ENCODE peak calls at places on chromosomes 6 and 20, in ten cellular contexts. E is RPMI8226; D is stimulated activated CD4-positive, alpha-beta T cell treated with anti-CD3 and anti-CD28 coated beads, TNF-alpha, amount 100 ng/mL, for 4 hours; U is GM13976; S is effector memory CD8-positive, alpha-beta T cell; M is activated CD4-positive, alpha-beta T cell treated with anti-CD3 and anti-CD28 coated beads for 36 hours; I is activated T-cell treated with anti-CD3 and anti-CD28 coated beads, Interleukin-2, amount 50 U/mL, for 72 hours; F is iPS-NIHi11; W is Caki2; X is EL. L is an unnamed sample.
A peak's percentile ranks its signal among the peaks of the same experiment; 100 is the strongest.

GRCh38 chr6:155247618-155248017 is 16.2 kb upstream of the CLDN20 start:
- DNase-seq in E (no peak), D (no peak), U (no peak), S (no peak), M (no peak), I (no peak), F (peak; percentile 52), W (no peak), X (peak; percentile 83), L (no peak)

GRCh38 chr6:8082954-8083858 is 19.0 kb upstream of the BLOC1S5 start:
- DNase-seq in E (no peak), D (no peak), U (no peak), S (no peak), M (no peak), I (no peak), F (no peak), W (peak; percentile 94), X (peak; percentile 88), L (no peak)

GRCh38 chr20:46814366-46815232 is 80.0 kb upstream of the EYA2 start:
- DNase-seq in E (no peak), D (no peak), U (no peak), S (no peak), M (peak; percentile 22), I (no peak), F (peak; percentile 60), W (peak; percentile 77), X (peak; percentile 75), L (peak; percentile 29)

GRCh38 chr20:57092112-57092899 is 174.1 kb downstream of the BMP7 start:
- DNase-seq in E (peak; percentile 79), D (no peak), U (peak; percentile 86), S (no peak), M (peak; percentile 84), I (peak; percentile 60), F (peak; percentile 93), W (peak; percentile 46), X (peak; percentile 56), L (peak; percentile 81)

GRCh38 chr20:62741191-62741676 is 32.6 kb downstream of the NTSR1 start:
- DNase-seq in E (no peak), D (no peak), U (no peak), S (no peak), M (no peak), I (no peak), F (peak; percentile 76), W (no peak), X (peak; percentile 38), L (peak; percentile 64)

GRCh38 chr20:23132293-23132929 is 46.3 kb upstream of the CD93 start:
- DNase-seq in E (no peak), D (no peak), U (no peak), S (no peak), M (no peak), I (no peak), F (no peak), W (no peak), X (no peak), L (no peak)

GRCh38 chr6:33126101-33126714 is 50.4 kb downstream of the HLA-DPB1 start:
- DNase-seq in E (peak; percentile 71), D (peak; percentile 9), U (peak; percentile 69), S (peak; percentile 53), M (peak; percentile 83), I (peak; percentile 72), F (peak; percentile 69), W (no peak), X (peak; percentile 48), L (peak; percentile 84)

GRCh38 chr6:4929319-4929718 is 74.5 kb downstream of the RPP40 start:
- DNase-seq in E (no peak), D (no peak), U (no peak), S (no peak), M (no peak), I (no peak), F (no peak), W (no peak), X (no peak), L (no peak)

GRCh38 chr20:39904713-39905112 is 784.3 kb downstream of the MAFB start:
- DNase-seq in E (no peak), D (no peak), U (no peak), S (no peak), M (no peak), I (no peak), F (no peak), W (no peak), X (no peak), L (no peak)

GRCh38 chr6:157531169-157531985 is 150.4 kb downstream of the ZDHHC14 start:
- DNase-seq in E (no peak), D (no peak), U (no peak), S (no peak), M (no peak), I (no peak), F (peak; percentile 62), W (no peak), X (no peak), L (no peak)

GRCh38 chr6:166076625-166077024 is 91.0 kb downstream of the TBXT start:
- DNase-seq in E (no peak), D (no peak), U (no peak), S (no peak), M (peak; percentile 10), I (no peak), F (peak; percentile 38), W (no peak), X (no peak), L (no peak)

GRCh38 chr6:5318617-5319016 is 57.3 kb downstream of the FARS2 start:
- DNase-seq in E (no peak), D (no peak), U (no peak), S (no peak), M (no peak), I (no peak), F (no peak), W (peak; percentile 21), X (no peak), L (no peak)

GRCh38 chr6:33438978-33439594 is 15.3 kb upstream of the ZBTB9 start:
- DNase-seq in E (no peak), D (no peak), U (peak; percentile 10), S (no peak), M (no peak), I (no peak), F (no peak), W (no peak), X (no peak), L (no peak)

GRCh38 chr6:80939936-80940335 is 812.5 kb downstream of the TENT5A start:
- DNase-seq in E (no peak), D (no peak), U (no peak), S (no peak), M (no peak), I (no peak), F (no peak), W (no peak), X (peak; percentile 5), L (no peak)

GRCh38 chr20:51583073-51583472 is 40.6 kb upstream of the NFATC2 start:
- DNase-seq in E (no peak), D (no peak), U (no peak), S (no peak), M (no peak), I (no peak), F (no peak), W (no peak), X (no peak), L (no peak)

L was measured in nephron progenitor cell.